ENCODE peak calls at places on chromosome 21, in seven cellular contexts. I is mammary epithelial cell, F is EL, L is pancreas, O is skeletal muscle cell, P is colonic mucosa, B is WTC11. H is an unnamed sample.

GRCh38 chr21:29258626-29259335 is 39.9 kb upstream of the BACH1 start:
- DNase-seq in P (no peak), B (no peak), F (peak), L (no peak), I (peak), O (no peak), H (no peak)

GRCh38 chr21:46216132-46216747 is 12.3 kb downstream of the LSS start:
- DNase-seq in F (no peak), I (no peak), P (no peak), L (no peak), B (no peak), O (no peak), H (no peak)

GRCh38 chr21:26788783-26789182 is 56.4 kb downstream of the ADAMTS1 start:
- DNase-seq in L (no peak), F (no peak), B (no peak), O (no peak), I (no peak), P (peak), H (no peak)

GRCh38 chr21:17732306-17732705 is 86.8 kb downstream of the C21orf91 start:
- DNase-seq in F (no peak), B (no peak), P (no peak), I (peak), L (no peak), O (peak), H (no peak)

GRCh38 chr21:44911384-44912157 is 9.1 kb downstream of the ITGB2 start:
- DNase-seq in P (peak), O (no peak), L (peak), B (no peak), I (peak), F (no peak), H (no peak)

GRCh38 chr21:15839601-15840000 is 109.8 kb downstream of the USP25 start:
- DNase-seq in P (no peak), B (no peak), L (no peak), O (no peak), I (no peak), F (no peak), H (no peak)

GRCh38 chr21:37447288-37447936 is 80.8 kb downstream of the DYRK1A start:
- DNase-seq in L (no peak), I (no peak), B (no peak), P (no peak), O (no peak), F (no peak), H (no peak)

GRCh38 chr21:36065497-36066036 is 4.3 kb upstream of the CBR1 start:
- DNase-seq in F (peak), I (peak), P (peak), L (peak), B (no peak), O (no peak), H (peak)

GRCh38 chr21:45905196-45905595 is 76.4 kb upstream of the COL6A1 start:
- DNase-seq in I (no peak), L (no peak), F (no peak), O (no peak), P (no peak), B (no peak), H (no peak)

GRCh38 chr21:38258803-38259485 is 2.2 kb downstream of the KCNJ15 start:
- DNase-seq in L (no peak), I (no peak), O (peak), B (no peak), F (no peak), P (no peak), H (no peak)

GRCh38 chr21:41948901-41949300 is 4.9 kb downstream of the C2CD2 start:
- DNase-seq in B (no peak), F (no peak), L (no peak), P (no peak), I (no peak), O (no peak), H (no peak)

GRCh38 chr21:39444406-39445145 is 1.0 kb downstream of the LCA5L start:
- DNase-seq in F (peak), I (peak), O (peak), L (no peak), P (no peak), B (no peak), H (peak)

GRCh38 chr21:24939288-24939687 is 668.0 kb downstream of the MRPL39 start:
- DNase-seq in B (no peak), O (no peak), F (no peak), L (peak), P (no peak), I (no peak), H (no peak)